ENCODE peak calls at places on chromosomes 2 and 18, in four cellular contexts. Y is DMS153, I is GDM1, B is ascending aorta. W is an unnamed sample.

GRCh38 chr2:183495589-183496267 is 371.5 kb downstream of the NUP35 start:
- DNase-seq in Y (peak; percentile 13), I (no peak), B (no peak), W (no peak)

GRCh38 chr2:40332096-40332826 is 119.6 kb downstream of the SLC8A1 start:
- DNase-seq in Y (no peak), I (no peak), B (no peak), W (no peak)

GRCh38 chr18:26052497-26052896 is 37.9 kb downstream of the SS18 start:
- DNase-seq in Y (no peak), I (no peak), B (no peak), W (no peak)

GRCh38 chr2:72917875-72918660 is 749 bp downstream of the EMX1 start:
- DNase-seq in Y (no peak), I (no peak), B (no peak), W (no peak)

GRCh38 chr2:121253021-121253673 is 31.9 kb downstream of the TFCP2L1 start:
- DNase-seq in Y (no peak), I (no peak), B (no peak), W (no peak)

GRCh38 chr2:168025487-168026203 is 221.8 kb downstream of the STK39 start:
- DNase-seq in Y (no peak), I (peak; percentile 5), B (no peak), W (no peak)

GRCh38 chr2:66275984-66276383 is 158.9 kb upstream of the MEIS1 start:
- DNase-seq in Y (no peak), I (no peak), B (no peak), W (no peak)

GRCh38 chr2:44326548-44327269 is 34.6 kb downstream of the PREPL start:
- DNase-seq in Y (no peak), I (no peak), B (no peak), W (no peak)

W was measured in KG1.